ENCODE peak calls at places on chromosome 17, in seven cellular contexts. B is CD4-positive, alpha-beta T cell; I is H9; A is heart right ventricle; D is fibroblast of villous mesenchyme; F is heart left ventricle; X is prostate gland. H is an unnamed sample.

GRCh38 chr17:55898195-55898594 is 147.3 kb downstream of the PCTP start:
- DNase-seq in F (no peak), I (no peak), D (no peak), X (no peak), B (no peak), A (no peak), H (no peak)

GRCh38 chr17:5135726-5136579 is 20.1 kb downstream of the USP6 start:
- DNase-seq in B (no peak), D (no peak), X (no peak), F (no peak), A (no peak), I (peak), H (peak)

GRCh38 chr17:17526369-17526768 is 30.2 kb upstream of the RASD1 start:
- DNase-seq in F (peak), D (no peak), I (no peak), X (peak), B (no peak), A (peak), H (no peak)

GRCh38 chr17:32518856-32519768 is 32.3 kb downstream of the CDK5R1 start:
- DNase-seq in F (peak), I (peak), X (peak), B (peak), A (peak), D (peak), H (no peak)

GRCh38 chr17:1067282-1067956 is 70.5 kb downstream of the TIMM22 start:
- DNase-seq in A (peak), F (peak), X (no peak), I (no peak), B (no peak), D (peak), H (peak)

GRCh38 chr17:11144358-11145233 is 96.4 kb upstream of the SHISA6 start:
- DNase-seq in X (peak), F (no peak), D (peak), A (no peak), B (no peak), I (peak), H (peak)

GRCh38 chr17:39607851-39608130 is at the start of gene NEUROD2:
- DNase-seq in B (no peak), F (no peak), I (peak), D (no peak), A (no peak), X (no peak), H (no peak)

GRCh38 chr17:31074772-31075538 is 19.8 kb upstream of the NF1 start:
- DNase-seq in X (no peak), D (peak), A (no peak), B (no peak), F (no peak), I (peak), H (no peak)

GRCh38 chr17:43578699-43579569 is 32.8 kb upstream of the ETV4 start:
- DNase-seq in X (no peak), I (peak), A (no peak), B (peak), D (peak), F (no peak), H (no peak)

GRCh38 chr17:32688221-32688620 is 188.7 kb downstream of the MYO1D start:
- DNase-seq in F (no peak), X (no peak), B (no peak), I (no peak), D (no peak), A (no peak), H (no peak)

GRCh38 chr17:28725660-28726395 is at the start of gene TLCD1:
- DNase-seq in F (peak), A (peak), X (peak), D (peak), I (peak), B (peak), H (peak)

GRCh38 chr17:19464033-19465026 is 53.3 kb downstream of the RNF112 start:
- DNase-seq in X (no peak), B (no peak), I (peak), A (no peak), D (no peak), F (no peak), H (no peak)

GRCh38 chr17:14061666-14062560 is 7.4 kb upstream of the COX10 start:
- DNase-seq in A (no peak), I (no peak), F (peak), B (no peak), X (peak), D (peak), H (peak)

GRCh38 chr17:68451650-68452354 is 5.5 kb downstream of the WIPI1 start:
- DNase-seq in X (no peak), I (no peak), A (no peak), F (no peak), B (no peak), D (no peak), H (no peak)

GRCh38 chr17:596287-596686 is 118.4 kb downstream of the VPS53 start:
- DNase-seq in X (no peak), F (peak), I (no peak), D (peak), B (no peak), A (no peak), H (no peak)

GRCh38 chr17:28725166-28725659 is 820 bp downstream of the TLCD1 start:
- DNase-seq in A (no peak), X (no peak), F (no peak), D (peak), I (peak), B (no peak), H (no peak)

GRCh38 chr17:74790206-74791066 is 14.3 kb upstream of the NAT9 start:
- DNase-seq in X (no peak), F (no peak), B (no peak), I (peak), D (no peak), A (no peak), H (no peak)

GRCh38 chr17:78397681-78398101 is 19.2 kb downstream of the PGS1 start:
- DNase-seq in A (peak), B (no peak), I (no peak), D (peak), X (peak), F (peak), H (no peak)

GRCh38 chr17:76715462-76715830 is 4.7 kb upstream of the MXRA7 start:
- DNase-seq in A (no peak), D (no peak), B (no peak), F (no peak), I (no peak), X (no peak), H (no peak)

GRCh38 chr17:82674656-82675475 is 23.6 kb downstream of the RAB40B start:
- DNase-seq in B (no peak), I (no peak), D (no peak), F (no peak), X (no peak), A (no peak), H (no peak)

GRCh38 chr17:9044796-9045470 is 23.6 kb downstream of the NTN1 start:
- DNase-seq in F (no peak), I (no peak), A (no peak), X (no peak), D (no peak), B (no peak), H (no peak)

GRCh38 chr17:68424861-68425260 is 32.4 kb downstream of the WIPI1 start:
- DNase-seq in B (no peak), I (peak), D (no peak), X (no peak), F (no peak), A (no peak), H (no peak)

GRCh38 chr17:31459716-31460115 is 68.2 kb downstream of the RAB11FIP4 start:
- DNase-seq in F (no peak), B (no peak), I (no peak), X (no peak), A (no peak), D (no peak), H (no peak)

GRCh38 chr17:16419929-16420271 is 4.5 kb downstream of the TRPV2 start:
- DNase-seq in A (no peak), I (no peak), B (no peak), F (no peak), X (no peak), D (peak), H (no peak)

GRCh38 chr17:372157-373152 is 19.8 kb upstream of the RPH3AL start:
- DNase-seq in B (no peak), I (no peak), D (peak), F (no peak), X (no peak), A (no peak), H (no peak)

GRCh38 chr17:75776399-75777242 is 8.0 kb upstream of the UNK start:
- DNase-seq in A (no peak), B (no peak), D (no peak), F (no peak), X (no peak), I (no peak), H (no peak)

GRCh38 chr17:82303944-82304808 is 13.2 kb downstream of the CD7 start:
- DNase-seq in D (peak), F (no peak), B (no peak), X (no peak), I (no peak), A (peak), H (no peak)

GRCh38 chr17:31544186-31544585 is 152.7 kb downstream of the RAB11FIP4 start:
- DNase-seq in F (no peak), X (no peak), I (no peak), B (no peak), A (no peak), D (no peak), H (no peak)

GRCh38 chr17:46150216-46150963 is 42.8 kb downstream of the KANSL1 start:
- DNase-seq in A (no peak), X (no peak), B (no peak), I (no peak), D (no peak), F (no peak), H (no peak)

GRCh38 chr17:14942511-14943185 is 322.5 kb downstream of the PMP22 start:
- DNase-seq in D (no peak), F (no peak), B (no peak), I (no peak), X (peak), A (no peak), H (no peak)

GRCh38 chr17:9360610-9361571 is 214.7 kb downstream of the STX8 start:
- DNase-seq in A (no peak), X (no peak), D (peak), I (no peak), B (no peak), F (peak), H (peak)

GRCh38 chr17:81967533-81968395 is 6.8 kb upstream of the NOTUM start:
- DNase-seq in A (peak), D (peak), B (peak), F (peak), X (peak), I (peak), H (peak)

GRCh38 chr17:38892083-38892482 is 22.2 kb downstream of the LASP1 start:
- DNase-seq in B (no peak), X (no peak), I (peak), A (no peak), F (no peak), D (no peak), H (no peak)

GRCh38 chr17:5122586-5123342 is 6.9 kb downstream of the USP6 start:
- DNase-seq in B (no peak), X (no peak), F (no peak), I (peak), A (no peak), D (no peak), H (no peak)

GRCh38 chr17:79513805-79514535 is 96.9 kb downstream of the RBFOX3 start:
- DNase-seq in A (no peak), X (no peak), I (no peak), F (no peak), B (no peak), D (no peak), H (no peak)

GRCh38 chr17:61867033-61867432 is 3.7 kb upstream of the BRIP1 start:
- DNase-seq in X (no peak), F (no peak), I (no peak), A (no peak), D (no peak), B (no peak), H (no peak)

GRCh38 chr17:30599424-30600061 is 122.3 kb downstream of the GOSR1 start:
- DNase-seq in F (no peak), I (no peak), X (no peak), B (no peak), D (no peak), A (no peak), H (no peak)

GRCh38 chr17:4365103-4365627 is 1.3 kb downstream of the UBE2G1 start:
- DNase-seq in I (peak), X (peak), A (peak), D (peak), F (peak), B (peak), H (peak)

GRCh38 chr17:69434164-69434579 is 19.7 kb downstream of the MAP2K6 start:
- DNase-seq in D (no peak), A (no peak), F (peak), X (no peak), I (no peak), B (no peak), H (no peak)

DNA sequence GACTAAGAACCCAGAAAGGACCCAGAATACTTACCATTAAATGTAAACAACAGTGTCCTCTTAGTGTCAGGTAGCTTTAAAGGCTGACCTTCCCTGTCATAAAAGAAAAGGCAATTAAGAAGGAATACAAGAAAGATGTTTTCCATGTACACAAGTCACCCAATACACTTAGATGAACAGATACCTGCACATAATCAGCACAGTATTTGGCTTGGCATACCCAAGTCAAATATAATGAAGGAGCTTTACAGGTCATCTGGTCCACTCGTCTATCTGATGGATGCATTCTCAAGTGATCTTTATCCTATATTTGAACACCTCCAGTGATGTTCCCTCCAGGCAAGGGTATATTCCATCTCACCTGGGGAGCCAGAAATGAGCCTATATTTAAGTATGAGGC is 11.1 kb upstream of the STRADA start:
- DNase-seq in I (no peak), X (no peak), A (no peak), D (no peak), B (no peak), F (no peak), H (no peak)
- TF ChIP-seq CTCF in I (no peak), X (no peak), A (no peak), D (no peak), B (no peak), F (no peak), H (no peak)

GRCh38 chr17:41653421-41654133 is 29.2 kb upstream of the KRT17 start:
- DNase-seq in I (no peak), F (no peak), D (no peak), A (no peak), X (no peak), B (no peak), H (no peak)

GRCh38 chr17:41654908-41655607 is 30.7 kb upstream of the KRT17 start:
- DNase-seq in D (no peak), B (no peak), I (no peak), A (no peak), F (no peak), X (no peak), H (no peak)

GRCh38 chr17:41655611-41656111 is 31.3 kb upstream of the KRT17 start:
- DNase-seq in X (peak), F (no peak), A (no peak), D (no peak), I (peak), B (no peak), H (peak)

GRCh38 chr17:41652461-41652960 is 28.1 kb upstream of the KRT17 start:
- DNase-seq in X (peak), F (no peak), B (no peak), D (no peak), I (no peak), A (no peak), H (no peak)

DNA sequence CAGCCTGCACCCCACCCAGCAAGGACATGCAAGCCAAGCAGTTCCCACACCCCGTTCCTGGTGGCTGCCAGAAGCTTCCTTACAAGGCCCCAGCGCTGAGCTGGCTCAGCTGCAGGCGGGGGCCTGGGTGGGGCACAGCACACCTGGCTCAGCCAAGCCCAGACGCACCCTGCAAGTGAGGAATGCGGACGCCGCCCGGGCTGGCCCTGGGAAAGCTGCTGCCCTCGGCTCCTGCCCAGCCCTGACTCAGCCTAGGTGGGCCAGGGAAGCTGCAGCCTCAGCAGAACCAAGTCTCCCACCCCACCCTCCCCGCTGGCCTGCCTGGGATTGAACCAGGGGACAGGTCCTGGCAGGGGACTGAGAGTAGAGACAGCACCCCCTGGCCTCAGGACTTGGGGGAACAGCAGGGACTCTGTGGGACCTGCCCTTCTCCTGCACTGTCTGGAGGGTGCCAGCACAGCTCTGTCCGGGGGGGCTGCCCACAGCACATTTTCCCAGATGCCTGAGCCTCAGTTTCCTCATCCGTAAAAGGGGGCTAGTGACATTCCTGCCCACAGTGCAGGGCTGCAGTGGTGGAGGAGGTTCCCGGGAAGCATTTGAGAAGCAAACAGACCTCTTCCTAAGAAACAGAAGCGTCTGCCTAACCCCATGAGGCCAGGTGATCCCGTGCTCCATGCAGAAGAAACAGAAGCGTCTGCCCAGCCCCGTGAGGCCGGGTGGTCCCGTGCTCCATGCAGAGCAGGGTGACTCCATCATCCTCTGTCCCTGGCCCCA is 29.9 kb upstream of the KRT17 start:
- DNase-seq in D (no peak), I (no peak), X (peak), B (no peak), F (no peak), A (no peak), H (peak)
- TF ChIP-seq CTCF in D (no peak), I (no peak), X (no peak), B (no peak), F (no peak), A (no peak), H (no peak)

DNA sequence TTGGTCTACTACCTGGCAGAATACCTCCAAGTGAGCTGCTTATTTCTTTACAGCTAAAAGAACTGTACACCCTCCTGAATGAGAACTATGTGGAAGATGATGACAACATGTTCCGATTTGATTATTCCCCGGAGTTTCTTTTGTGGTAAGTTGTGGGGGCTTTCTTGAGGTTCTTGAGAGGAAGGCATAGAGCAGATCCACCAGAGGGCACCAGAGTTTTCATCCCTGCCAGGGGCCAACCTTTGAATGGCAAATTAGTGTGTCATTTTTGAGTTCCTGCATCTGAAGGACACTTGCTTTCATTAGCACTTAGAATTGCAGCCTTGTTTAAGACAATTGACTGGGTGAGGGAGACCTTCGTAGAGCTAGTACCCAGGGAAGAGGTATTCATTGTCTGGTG is 35.0 kb downstream of the NMT1 start:
- DNase-seq in D (peak), F (no peak), I (peak), B (no peak), A (no peak), X (no peak), H (no peak)
- TF ChIP-seq CTCF in D (peak), F (peak), I (peak), B (peak), A (peak), X (no peak), H (peak)

DNA sequence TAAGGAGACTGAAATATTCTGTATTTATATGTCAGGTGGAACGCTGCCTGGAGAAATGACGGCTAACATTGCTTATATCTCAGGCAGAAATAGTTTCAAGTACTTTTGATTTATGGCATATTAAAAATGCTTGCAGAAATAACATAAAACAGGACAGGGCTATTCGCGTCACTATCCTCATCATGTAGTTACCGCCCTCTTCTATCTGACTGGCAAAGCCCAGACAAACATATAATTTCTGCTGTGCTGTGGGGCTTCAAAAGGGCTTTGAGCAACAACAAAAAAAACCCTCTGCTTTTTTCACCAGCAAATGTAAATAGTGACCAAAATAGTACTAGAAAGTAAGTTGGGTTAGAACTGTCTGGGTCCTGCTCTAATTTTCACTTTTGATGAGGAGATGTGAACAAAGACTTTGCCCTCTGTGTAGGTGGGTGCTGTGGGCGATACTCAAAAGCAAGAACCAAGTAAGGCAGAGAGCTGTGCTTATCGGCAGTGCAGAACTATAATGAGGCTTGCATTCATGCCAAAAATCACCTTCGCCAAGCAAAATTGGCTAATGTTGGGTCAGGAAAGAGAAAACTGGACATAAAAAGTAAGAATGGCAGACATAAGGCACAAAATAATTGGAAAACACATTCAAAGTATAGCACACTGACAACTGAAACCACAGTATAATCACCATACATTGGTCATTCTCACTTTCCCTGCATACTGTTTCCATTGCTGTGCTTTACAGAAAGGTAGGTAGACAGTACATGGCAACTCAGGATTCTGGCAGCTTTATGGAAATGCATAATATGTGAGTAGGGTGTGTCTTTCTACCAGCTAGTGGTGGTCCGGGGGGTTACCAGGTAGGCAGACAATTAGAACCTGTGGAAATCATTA is 151.2 kb upstream of the AXIN2 start:
- DNase-seq in D (peak), A (no peak), F (no peak), I (no peak), B (no peak), X (no peak), H (no peak)
- TF ChIP-seq CTCF in D (no peak), A (no peak), F (no peak), I (no peak), B (no peak), X (no peak), H (no peak)

H was measured in lung.